ENCODE peak calls at places on chromosomes 2 and 18, in four cellular contexts. X is K562, B is A549, K is sigmoid colon. O is an unnamed sample.

GRCh38 chr2:61229936-61230335 is 67.9 kb downstream of the C2orf74 start:
- DNase-seq in X (no peak), B (no peak), K (no peak), O (no peak)

GRCh38 chr2:39875182-39875913 is 96.3 kb upstream of the THUMPD2 start:
- DNase-seq in X (no peak), B (peak; percentile 86), K (peak; percentile 79), O (peak; percentile 19)

GRCh38 chr2:170742000-170742399 is 26.9 kb downstream of the SP5 start:
- DNase-seq in X (peak; percentile 37), B (no peak), K (no peak), O (no peak)

GRCh38 chr2:228479014-228479413 is 297.5 kb upstream of the SPHKAP start:
- DNase-seq in X (no peak), B (no peak), K (no peak), O (no peak)

GRCh38 chr2:28389399-28390240 is 3.0 kb upstream of the FOSL2 start:
- DNase-seq in X (no peak), B (no peak), K (peak; percentile 54), O (no peak)

GRCh38 chr2:45169339-45170190 is 160.3 kb upstream of the SIX2 start:
- DNase-seq in X (no peak), B (peak; percentile 51), K (no peak), O (no peak)

GRCh38 chr2:97849881-97850540 is 136.6 kb downstream of the ZAP70 start:
- DNase-seq in X (no peak), B (no peak), K (no peak), O (no peak)

GRCh38 chr18:79246309-79247108 is 149.2 kb upstream of the NFATC1 start:
- DNase-seq in X (peak; percentile 60), B (peak; percentile 89), K (peak; percentile 72), O (peak; percentile 71)

GRCh38 chr2:159506179-159506578 is 110.2 kb downstream of the BAZ2B start:
- DNase-seq in X (no peak), B (no peak), K (no peak), O (no peak)

GRCh38 chr18:7637269-7637668 is 70.2 kb downstream of the PTPRM start:
- DNase-seq in X (no peak), B (peak; percentile 58), K (no peak), O (no peak)

GRCh38 chr2:98801286-98801685 is 70.4 kb upstream of the MGAT4A start:
- DNase-seq in X (no peak), B (no peak), K (no peak), O (no peak)

GRCh38 chr2:180124273-180124881 is 117.3 kb upstream of the CWC22 start:
- DNase-seq in X (peak; percentile 41), B (peak; percentile 53), K (no peak), O (no peak)

GRCh38 chr2:177106212-177106611 is 106.4 kb upstream of the HNRNPA3 start:
- DNase-seq in X (no peak), B (peak; percentile 24), K (no peak), O (no peak)

GRCh38 chr2:200311139-200311538 is 4.6 kb downstream of the SPATS2L start:
- DNase-seq in X (no peak), B (no peak), K (no peak), O (no peak)

GRCh38 chr18:47191956-47192355 is 15.8 kb upstream of the IER3IP1 start:
- DNase-seq in X (no peak), B (peak; percentile 24), K (no peak), O (no peak)

GRCh38 chr18:63604791-63605567 is 17.8 kb downstream of the SERPINB13 start:
- DNase-seq in X (no peak), B (peak; percentile 16), K (no peak), O (no peak)

GRCh38 chr2:210170442-210171303 is 536 bp downstream of the KANSL1L start:
- DNase-seq in X (peak; percentile 86), B (peak; percentile 94), K (peak; percentile 98), O (peak; percentile 98)
- TF ChIP-seq EP300 in X (no peak), B (no peak), K (no peak), O (no peak)

DNA sequence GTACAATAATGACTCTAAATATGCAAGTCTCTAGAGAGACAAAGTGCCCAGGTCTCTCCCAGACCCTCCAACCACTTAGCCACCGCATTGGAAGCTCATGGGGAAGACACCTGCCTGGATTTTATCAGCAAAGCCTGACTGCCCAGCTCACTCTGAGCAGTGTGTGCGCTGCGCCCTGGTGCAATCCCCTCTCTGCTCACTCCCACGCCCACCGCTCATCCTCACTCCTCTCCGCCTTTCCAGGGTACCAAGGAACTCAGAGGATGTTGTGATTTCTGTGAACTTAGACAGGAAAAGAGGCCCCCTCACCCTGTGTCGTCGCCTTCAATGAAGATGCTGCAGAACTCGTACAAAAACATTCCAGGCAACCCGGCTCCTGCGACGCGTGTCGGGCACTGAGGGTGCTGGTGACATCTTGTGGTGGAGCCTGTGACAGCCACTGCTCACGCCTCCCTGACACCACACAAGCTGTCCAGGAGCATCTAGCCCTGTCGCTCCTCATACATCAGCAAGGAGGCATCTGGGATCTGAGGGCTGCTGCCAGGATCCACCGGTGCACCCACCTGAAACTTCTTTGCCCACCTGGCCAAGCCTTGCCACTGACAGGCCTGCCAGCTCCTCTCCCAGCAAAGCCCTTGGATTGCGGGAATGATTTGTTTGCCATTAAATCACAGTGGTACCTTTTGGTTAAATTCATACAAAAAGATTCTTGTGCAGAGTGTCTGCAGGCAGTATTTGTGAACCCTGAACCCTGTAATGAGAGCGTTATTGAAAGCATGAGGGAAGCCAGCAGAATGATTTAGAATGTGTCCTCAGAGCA is 220.4 kb downstream of the ZNF516 start:
- DNase-seq in X (no peak), B (peak; percentile 11), K (no peak), O (no peak)
- TF ChIP-seq CTCF in X (peak; percentile 19), B (peak; percentile 9), K (peak; percentile 5), O (no peak)

GRCh38 chr2:205775091-205775876 is 93.0 kb downstream of the NRP2 start:
- DNase-seq in X (no peak), B (no peak), K (no peak), O (no peak)
- TF ChIP-seq EP300 in X (no peak), B (no peak), K (no peak), O (no peak)

DNA sequence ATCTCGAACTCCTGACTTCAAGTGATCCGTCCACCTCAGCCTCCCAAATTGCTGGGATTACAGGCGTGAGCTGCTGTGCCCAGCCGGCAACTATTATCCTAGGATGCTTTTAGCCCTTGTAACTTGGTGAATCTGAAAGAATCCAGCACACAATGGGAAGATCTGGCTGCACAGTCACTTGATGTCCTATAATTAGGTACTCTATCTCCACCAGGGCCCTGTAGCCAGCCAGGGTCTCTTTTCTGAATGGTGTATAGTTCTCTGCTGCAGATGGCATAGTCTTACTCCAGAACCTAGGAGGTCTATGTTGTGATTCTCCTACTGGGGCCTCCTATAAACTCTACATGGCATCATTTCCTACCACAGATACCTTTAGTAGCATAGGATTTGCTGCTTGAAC is 13.9 kb upstream of the MCM6 start:
- DNase-seq in X (no peak), B (no peak), K (no peak), O (no peak)
- TF ChIP-seq CTCF in X (no peak), B (no peak), K (no peak), O (no peak)

GRCh38 chr18:53131001-53131400 is 791.0 kb downstream of the DCC start:
- DNase-seq in X (no peak), B (no peak), K (no peak), O (no peak)

GRCh38 chr18:53134711-53135110 is 794.7 kb downstream of the DCC start:
- DNase-seq in X (no peak), B (no peak), K (no peak), O (no peak)
- TF ChIP-seq EP300 in X (no peak), B (no peak), K (no peak), O (no peak)

GRCh38 chr2:143581134-143581533 is 451.9 kb downstream of the ARHGAP15 start:
- DNase-seq in X (no peak), B (no peak), K (no peak), O (no peak)

GRCh38 chr2:143577489-143577888 is 448.3 kb downstream of the ARHGAP15 start:
- DNase-seq in X (no peak), B (no peak), K (no peak), O (no peak)

GRCh38 chr2:143586119-143586518 is 456.9 kb downstream of the ARHGAP15 start:
- DNase-seq in X (no peak), B (no peak), K (no peak), O (no peak)

GRCh38 chr2:143579456-143579855 is 450.2 kb downstream of the ARHGAP15 start:
- DNase-seq in X (no peak), B (no peak), K (no peak), O (no peak)

GRCh38 chr2:143581989-143582719 is 452.9 kb downstream of the ARHGAP15 start:
- DNase-seq in X (no peak), B (no peak), K (no peak), O (no peak)
- TF ChIP-seq CTCF in X (peak; percentile 38), B (peak; percentile 16), K (no peak), O (no peak)

O was measured in transverse colon.